ENCODE peak calls at places on chromosomes 5 and 9, in six cellular contexts. One of them, this sample, is unnamed.

GRCh38 chr5:9149988-9150387 is 395.9 kb downstream of the SEMA5A start:
- DNase-seq in H1: no peak
- DNase-seq in H9: no peak
- DNase-seq in GM23248: peak
- DNase-seq in K562: no peak
- DNase-seq in MM.1S: no peak
- DNase-seq in this sample: peak

GRCh38 chr9:14086495-14086894 is 227.4 kb downstream of the NFIB start:
- DNase-seq in H1: no peak
- DNase-seq in H9: no peak
- DNase-seq in GM23248: no peak
- DNase-seq in K562: no peak
- DNase-seq in MM.1S: no peak
- DNase-seq in this sample: no peak

GRCh38 chr5:60977956-60978737 is 33.1 kb downstream of the NDUFAF2 start:
- DNase-seq in H1: no peak
- DNase-seq in H9: no peak
- DNase-seq in GM23248: no peak
- DNase-seq in K562: peak
- DNase-seq in MM.1S: no peak
- DNase-seq in this sample: no peak

GRCh38 chr5:96128204-96128864 is 166.7 kb upstream of the ELL2 start:
- DNase-seq in H1: no peak
- DNase-seq in H9: no peak
- DNase-seq in GM23248: no peak
- DNase-seq in K562: no peak
- DNase-seq in MM.1S: no peak
- DNase-seq in this sample: no peak

GRCh38 chr5:139388198-139388821 is 1.4 kb downstream of the MZB1 start:
- DNase-seq in H1: no peak
- DNase-seq in H9: no peak
- DNase-seq in GM23248: peak
- DNase-seq in K562: no peak
- DNase-seq in MM.1S: peak
- DNase-seq in this sample: no peak

GRCh38 chr5:35129921-35130485 is 82.3 kb upstream of the AGXT2 start:
- DNase-seq in H1: no peak
- DNase-seq in H9: no peak
- DNase-seq in GM23248: peak
- DNase-seq in K562: no peak
- DNase-seq in MM.1S: no peak
- DNase-seq in this sample: peak

GRCh38 chr5:56608216-56608925 is 207.0 kb upstream of the MAP3K1 start:
- DNase-seq in H1: no peak
- DNase-seq in H9: no peak
- DNase-seq in GM23248: no peak
- DNase-seq in K562: no peak
- DNase-seq in MM.1S: no peak
- DNase-seq in this sample: no peak

GRCh38 chr5:57488308-57488955 is 5.8 kb upstream of the ACTBL2 start:
- DNase-seq in H1: no peak
- DNase-seq in H9: no peak
- DNase-seq in GM23248: peak
- DNase-seq in K562: peak
- DNase-seq in MM.1S: no peak
- DNase-seq in this sample: peak

GRCh38 chr9:24912767-24913166 is 367.1 kb upstream of the IZUMO3 start:
- DNase-seq in H1: no peak
- DNase-seq in H9: no peak
- DNase-seq in GM23248: no peak
- DNase-seq in K562: no peak
- DNase-seq in MM.1S: no peak
- DNase-seq in this sample: no peak

GRCh38 chr9:91833096-91833877 is 116.7 kb downstream of the ROR2 start:
- DNase-seq in H1: no peak
- DNase-seq in H9: no peak
- DNase-seq in GM23248: no peak
- DNase-seq in K562: no peak
- DNase-seq in MM.1S: no peak
- DNase-seq in this sample: no peak

GRCh38 chr9:129501771-129502324 is 119.1 kb downstream of the C9orf50 start:
- DNase-seq in H1: no peak
- DNase-seq in H9: no peak
- DNase-seq in GM23248: peak
- DNase-seq in K562: no peak
- DNase-seq in MM.1S: no peak
- DNase-seq in this sample: no peak

GRCh38 chr9:122340161-122340560 is 30.7 kb upstream of the PTGS1 start:
- DNase-seq in H1: no peak
- DNase-seq in H9: no peak
- DNase-seq in GM23248: peak
- DNase-seq in K562: no peak
- DNase-seq in MM.1S: no peak
- DNase-seq in this sample: no peak

GRCh38 chr9:99824378-99825157 is 2.9 kb downstream of the NR4A3 start:
- DNase-seq in H1: no peak
- DNase-seq in H9: peak
- DNase-seq in GM23248: peak
- DNase-seq in K562: peak
- DNase-seq in MM.1S: peak
- DNase-seq in this sample: peak

GRCh38 chr9:117718701-117719100 is 14.5 kb downstream of the TLR4 start:
- DNase-seq in H1: no peak
- DNase-seq in H9: no peak
- DNase-seq in GM23248: peak
- DNase-seq in K562: no peak
- DNase-seq in MM.1S: no peak
- DNase-seq in this sample: no peak

GRCh38 chr5:164354138-164354751 is 848.8 kb downstream of the MAT2B start:
- DNase-seq in H1: no peak
- DNase-seq in H9: no peak
- DNase-seq in GM23248: no peak
- DNase-seq in K562: peak
- DNase-seq in MM.1S: no peak
- DNase-seq in this sample: no peak

GRCh38 chr5:64286381-64286780 is 120.7 kb downstream of the RNF180 start:
- DNase-seq in H1: no peak
- DNase-seq in H9: no peak
- DNase-seq in GM23248: no peak
- DNase-seq in K562: no peak
- DNase-seq in MM.1S: no peak
- DNase-seq in this sample: no peak

GRCh38 chr5:104937591-104937990 is 1375.0 kb upstream of the NUDT12 start:
- DNase-seq in H1: no peak
- DNase-seq in H9: no peak
- DNase-seq in GM23248: no peak
- DNase-seq in K562: no peak
- DNase-seq in MM.1S: no peak
- DNase-seq in this sample: peak

GRCh38 chr5:141934099-141934844 is 10.6 kb downstream of the DELE1 start:
- DNase-seq in H1: no peak
- DNase-seq in H9: no peak
- DNase-seq in GM23248: no peak
- DNase-seq in K562: peak
- DNase-seq in MM.1S: no peak
- DNase-seq in this sample: peak

GRCh38 chr9:135010921-135011320 is 76.5 kb upstream of the OLFM1 start:
- DNase-seq in H1: no peak
- DNase-seq in H9: no peak
- DNase-seq in GM23248: no peak
- DNase-seq in K562: no peak
- DNase-seq in MM.1S: no peak
- DNase-seq in this sample: no peak

GRCh38 chr9:37486256-37486615 is 488 bp downstream of the POLR1E start:
- DNase-seq in H1: no peak
- DNase-seq in H9: no peak
- DNase-seq in GM23248: no peak
- DNase-seq in K562: no peak
- DNase-seq in MM.1S: no peak
- DNase-seq in this sample: no peak

GRCh38 chr9:108607607-108608006 is 248.2 kb downstream of the ACTL7B start:
- DNase-seq in H1: no peak
- DNase-seq in H9: no peak
- DNase-seq in GM23248: no peak
- DNase-seq in K562: no peak
- DNase-seq in MM.1S: no peak
- DNase-seq in this sample: no peak

GRCh38 chr9:89428901-89429890 is 68.7 kb downstream of the SEMA4D start:
- DNase-seq in H1: peak
- DNase-seq in H9: peak
- DNase-seq in GM23248: no peak
- DNase-seq in K562: peak
- DNase-seq in MM.1S: no peak
- DNase-seq in this sample: no peak

GRCh38 chr9:121640076-121640475 is 11.4 kb upstream of the DAB2IP start:
- DNase-seq in H1: no peak
- DNase-seq in H9: peak
- DNase-seq in GM23248: peak
- DNase-seq in K562: peak
- DNase-seq in MM.1S: no peak
- DNase-seq in this sample: no peak

GRCh38 chr9:129624168-129624759 is 1.7 kb upstream of the NTMT1 start:
- DNase-seq in H1: no peak
- DNase-seq in H9: peak
- DNase-seq in GM23248: peak
- DNase-seq in K562: peak
- DNase-seq in MM.1S: peak
- DNase-seq in this sample: no peak

GRCh38 chr5:142669479-142669878 is 16.4 kb downstream of the FGF1 start:
- DNase-seq in H1: no peak
- DNase-seq in H9: no peak
- DNase-seq in GM23248: peak
- DNase-seq in K562: no peak
- DNase-seq in MM.1S: no peak
- DNase-seq in this sample: no peak

GRCh38 chr9:134297082-134297415 is 29.2 kb upstream of the RXRA start:
- DNase-seq in H1: no peak
- DNase-seq in H9: no peak
- DNase-seq in GM23248: no peak
- DNase-seq in K562: no peak
- DNase-seq in MM.1S: no peak
- DNase-seq in this sample: no peak

GRCh38 chr5:150801117-150801927 is 22.8 kb downstream of the SMIM3 start:
- DNase-seq in H1: no peak
- DNase-seq in H9: peak
- DNase-seq in GM23248: peak
- DNase-seq in K562: peak
- DNase-seq in MM.1S: peak
- DNase-seq in this sample: peak

GRCh38 chr5:132032156-132032555 is 20.7 kb upstream of the ACSL6 start:
- DNase-seq in H1: no peak
- DNase-seq in H9: no peak
- DNase-seq in GM23248: no peak
- DNase-seq in K562: no peak
- DNase-seq in MM.1S: no peak
- DNase-seq in this sample: no peak

GRCh38 chr5:133552925-133553525 is 59.3 kb downstream of the FSTL4 start:
- DNase-seq in H1: peak
- DNase-seq in H9: peak
- DNase-seq in GM23248: peak
- DNase-seq in K562: peak
- DNase-seq in MM.1S: peak
- DNase-seq in this sample: peak

GRCh38 chr5:35668794-35669193 is 51.1 kb downstream of the SPEF2 start:
- DNase-seq in H1: no peak
- DNase-seq in H9: no peak
- DNase-seq in GM23248: no peak
- DNase-seq in K562: no peak
- DNase-seq in MM.1S: no peak
- DNase-seq in this sample: no peak

GRCh38 chr5:83265318-83265717 is 188.0 kb downstream of the XRCC4 start:
- DNase-seq in H1: no peak
- DNase-seq in H9: no peak
- DNase-seq in GM23248: no peak
- DNase-seq in K562: peak
- DNase-seq in MM.1S: no peak
- DNase-seq in this sample: peak

DNA sequence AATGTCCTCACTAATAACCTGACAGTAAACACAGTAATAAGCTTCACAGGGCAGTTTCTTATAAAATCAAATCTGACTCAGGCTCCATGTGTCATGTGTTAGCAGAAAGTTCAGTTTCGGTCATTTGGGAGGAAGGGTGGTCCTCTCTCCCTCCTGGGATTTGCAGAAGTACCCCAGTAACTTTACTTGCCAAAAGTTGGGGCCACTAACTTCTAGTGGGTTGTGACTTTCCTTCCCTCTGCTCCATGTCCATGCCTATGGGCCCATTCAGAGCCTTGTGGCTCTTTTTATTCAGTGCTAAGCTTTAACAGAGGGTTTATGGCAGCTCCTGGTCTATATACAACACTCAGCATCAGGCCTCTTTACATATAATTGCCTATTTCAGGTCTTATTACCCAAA is 107.5 kb downstream of the CCDC192 start:
- DNase-seq in H1: no peak
- DNase-seq in H9: no peak
- DNase-seq in GM23248: no peak
- DNase-seq in K562: no peak
- DNase-seq in MM.1S: no peak
- DNase-seq in this sample: no peak
- H2AFZ ChIP-seq in H1: no peak
- H2AFZ ChIP-seq in H9: no peak
- H2AFZ ChIP-seq in GM23248: no peak
- H2AFZ ChIP-seq in K562: no peak
- H2AFZ ChIP-seq in MM.1S: no peak
- H2AFZ ChIP-seq in this sample: no peak

DNA sequence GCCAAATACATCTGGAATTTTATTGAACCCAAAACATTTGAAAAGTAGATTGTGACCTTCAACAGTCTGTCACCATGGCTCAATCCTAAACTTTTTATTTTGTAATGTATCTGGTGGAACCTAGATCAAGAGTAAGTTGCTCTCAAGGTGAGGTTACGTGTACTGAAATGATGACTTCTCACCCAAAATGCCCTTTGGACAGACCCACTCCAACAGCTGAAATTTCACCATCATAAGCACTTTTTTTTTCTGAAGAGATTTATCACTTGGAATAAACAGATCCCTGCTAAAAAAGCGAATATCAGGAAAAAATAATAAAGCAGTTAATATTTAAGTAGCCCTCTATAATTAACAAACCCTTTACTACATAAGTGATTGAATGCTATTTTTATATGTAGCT is 155.0 kb upstream of the FBXL7 start:
- DNase-seq in H1: no peak
- DNase-seq in H9: no peak
- DNase-seq in GM23248: no peak
- DNase-seq in K562: no peak
- DNase-seq in MM.1S: no peak
- DNase-seq in this sample: no peak
- H2AFZ ChIP-seq in H1: no peak
- H2AFZ ChIP-seq in H9: no peak
- H2AFZ ChIP-seq in GM23248: no peak
- H2AFZ ChIP-seq in K562: no peak
- H2AFZ ChIP-seq in MM.1S: no peak
- H2AFZ ChIP-seq in this sample: no peak

GRCh38 chr9:112550531-112550930 is 63.9 kb downstream of the KIAA1958 start:
- DNase-seq in H1: no peak
- DNase-seq in H9: no peak
- DNase-seq in GM23248: no peak
- DNase-seq in K562: no peak
- DNase-seq in MM.1S: no peak
- DNase-seq in this sample: no peak
- H2AFZ ChIP-seq in H1: no peak
- H2AFZ ChIP-seq in H9: no peak
- H2AFZ ChIP-seq in GM23248: no peak
- H2AFZ ChIP-seq in K562: no peak
- H2AFZ ChIP-seq in MM.1S: no peak
- H2AFZ ChIP-seq in this sample: no peak

GRCh38 chr5:74367931-74368330 is 272.6 kb downstream of the ENC1 start:
- DNase-seq in H1: no peak
- DNase-seq in H9: no peak
- DNase-seq in GM23248: no peak
- DNase-seq in K562: no peak
- DNase-seq in MM.1S: no peak
- DNase-seq in this sample: no peak
- H2AFZ ChIP-seq in H1: no peak
- H2AFZ ChIP-seq in H9: no peak
- H2AFZ ChIP-seq in GM23248: no peak
- H2AFZ ChIP-seq in K562: no peak
- H2AFZ ChIP-seq in MM.1S: no peak
- H2AFZ ChIP-seq in this sample: no peak

This sample was measured in fibroblast of lung.